ENCODE peak calls at places on chromosome 13, in eight cellular contexts. W is stimulated activated CD8-positive, alpha-beta memory T cell treated with anti-CD3 and anti-CD28 coated beads, Interleukin-4, amount 100 ng/mL, for 24 hours; R is substantia nigra; C is left ventricle myocardium inferior; L is nephron progenitor cell; J is cerebellum; G is Daoy; S is A172. U is an unnamed sample.
A peak's percentile ranks its signal among the peaks of the same experiment; 100 is the strongest.

GRCh38 chr13:46605824-46606554 is 53.0 kb downstream of the LRCH1 start:
- DNase-seq in W (no peak), R (no peak), C (no peak), L (no peak), J (no peak), G (no peak), S (no peak), U (no peak)

GRCh38 chr13:43543331-43543730 is 243.4 kb downstream of the ENOX1 start:
- DNase-seq in W (no peak), R (no peak), C (no peak), L (no peak), J (no peak), G (no peak), S (no peak), U (no peak)

GRCh38 chr13:109160887-109161669 is 531.7 kb downstream of the MYO16 start:
- DNase-seq in W (no peak), R (no peak), C (no peak), L (no peak), J (peak; percentile 2), G (peak; percentile 22), S (no peak), U (no peak)

GRCh38 chr13:114282143-114282685 is 813 bp downstream of the UPF3A start:
- DNase-seq in W (peak; percentile 60), R (no peak), C (peak; percentile 21), L (peak; percentile 57), J (peak; percentile 47), G (peak; percentile 33), S (no peak), U (peak; percentile 42)

GRCh38 chr13:20118268-20119140 is 42.3 kb downstream of the GJA3 start:
- DNase-seq in W (no peak), R (peak; percentile 58), C (peak; percentile 48), L (peak; percentile 52), J (peak; percentile 74), G (peak; percentile 12), S (no peak), U (peak; percentile 80)

GRCh38 chr13:24110011-24110410 is 50.5 kb upstream of the SPATA13 start:
- DNase-seq in W (no peak), R (peak; percentile 12), C (no peak), L (no peak), J (no peak), G (no peak), S (no peak), U (peak; percentile 69)

GRCh38 chr13:48412881-48413351 is at the start of gene LPAR6:
- DNase-seq in W (no peak), R (no peak), C (no peak), L (no peak), J (no peak), G (no peak), S (peak; percentile 79), U (no peak)

GRCh38 chr13:111906816-111907215 is 160.1 kb upstream of the SOX1 start:
- DNase-seq in W (no peak), R (no peak), C (no peak), L (no peak), J (no peak), G (no peak), S (no peak), U (no peak)

GRCh38 chr13:74975122-74975521 is 506.8 kb downstream of the TBC1D4 start:
- DNase-seq in W (no peak), R (no peak), C (no peak), L (no peak), J (no peak), G (no peak), S (no peak), U (no peak)

GRCh38 chr13:34076943-34077703 is 259.2 kb downstream of the RFC3 start:
- DNase-seq in W (no peak), R (no peak), C (no peak), L (no peak), J (peak; percentile 34), G (no peak), S (peak; percentile 36), U (peak; percentile 10)

GRCh38 chr13:98206946-98207345 is 29.9 kb upstream of the RNF113B start:
- DNase-seq in W (no peak), R (no peak), C (no peak), L (no peak), J (no peak), G (no peak), S (peak; percentile 53), U (no peak)

GRCh38 chr13:111954681-111955411 is 112.1 kb upstream of the SOX1 start:
- DNase-seq in W (no peak), R (no peak), C (no peak), L (no peak), J (no peak), G (peak; percentile 72), S (peak; percentile 32), U (no peak)

GRCh38 chr13:41352935-41353801 is 42.1 kb downstream of the NAA16 start:
- DNase-seq in W (peak; percentile 9), R (no peak), C (no peak), L (peak; percentile 27), J (peak; percentile 20), G (peak; percentile 6), S (peak; percentile 52), U (peak; percentile 11)

GRCh38 chr13:94169783-94170513 is 309.5 kb downstream of the DCT start:
- DNase-seq in W (no peak), R (peak; percentile 7), C (no peak), L (no peak), J (no peak), G (no peak), S (no peak), U (peak; percentile 33)

GRCh38 chr13:62537593-62537992 is 1121.9 kb upstream of the PCDH20 start:
- DNase-seq in W (no peak), R (no peak), C (no peak), L (no peak), J (no peak), G (no peak), S (no peak), U (no peak)

GRCh38 chr13:28559636-28560259 is 64.8 kb upstream of the FLT1 start:
- DNase-seq in W (no peak), R (no peak), C (no peak), L (no peak), J (no peak), G (no peak), S (no peak), U (no peak)

U was measured in thyroid gland.